ENCODE peak calls at places on chromosomes 4 and X, in ten cellular contexts. One of them, this sample, is unnamed.

GRCh38 chrX:22742174-22742573 is 257.6 kb upstream of the DDX53 start:
- DNase-seq in heart right ventricle: no peak
- DNase-seq in left ventricle myocardium inferior: no peak
- DNase-seq in trophoblast cell: no peak
- DNase-seq in mucosa of descending colon: no peak
- DNase-seq in mesendoderm: no peak
- DNase-seq in neural progenitor cell: no peak
- DNase-seq in fibroblast of lung: peak; percentile 69
- DNase-seq in breast epithelium: no peak
- DNase-seq in stomach: no peak
- DNase-seq in this sample: no peak

GRCh38 chr4:153045111-153045982 is 109.2 kb downstream of the FHDC1 start:
- DNase-seq in heart right ventricle: no peak
- DNase-seq in left ventricle myocardium inferior: no peak
- DNase-seq in trophoblast cell: no peak
- DNase-seq in mucosa of descending colon: no peak
- DNase-seq in mesendoderm: no peak
- DNase-seq in neural progenitor cell: no peak
- DNase-seq in fibroblast of lung: peak; percentile 42
- DNase-seq in breast epithelium: no peak
- DNase-seq in stomach: no peak
- DNase-seq in this sample: no peak

GRCh38 chrX:69128573-69128972 is 36.7 kb downstream of the PJA1 start:
- DNase-seq in heart right ventricle: peak; percentile 9
- DNase-seq in left ventricle myocardium inferior: no peak
- DNase-seq in trophoblast cell: no peak
- DNase-seq in mucosa of descending colon: no peak
- DNase-seq in mesendoderm: peak; percentile 38
- DNase-seq in neural progenitor cell: peak; percentile 60
- DNase-seq in fibroblast of lung: peak; percentile 40
- DNase-seq in breast epithelium: no peak
- DNase-seq in stomach: peak; percentile 30
- DNase-seq in this sample: no peak

GRCh38 chrX:17596051-17596450 is 141.2 kb upstream of the SCML1 start:
- DNase-seq in heart right ventricle: no peak
- DNase-seq in left ventricle myocardium inferior: no peak
- DNase-seq in trophoblast cell: no peak
- DNase-seq in mucosa of descending colon: no peak
- DNase-seq in mesendoderm: no peak
- DNase-seq in neural progenitor cell: no peak
- DNase-seq in fibroblast of lung: peak; percentile 56
- DNase-seq in breast epithelium: no peak
- DNase-seq in stomach: no peak
- DNase-seq in this sample: no peak

GRCh38 chrX:115494133-115494532 is 66.8 kb upstream of the PLS3 start:
- DNase-seq in heart right ventricle: no peak
- DNase-seq in left ventricle myocardium inferior: no peak
- DNase-seq in trophoblast cell: no peak
- DNase-seq in mucosa of descending colon: no peak
- DNase-seq in mesendoderm: no peak
- DNase-seq in neural progenitor cell: peak; percentile 62
- DNase-seq in fibroblast of lung: no peak
- DNase-seq in breast epithelium: no peak
- DNase-seq in stomach: no peak
- DNase-seq in this sample: no peak

GRCh38 chrX:19382500-19383145 is 38.9 kb downstream of the PDHA1 start:
- DNase-seq in heart right ventricle: peak; percentile 23
- DNase-seq in left ventricle myocardium inferior: peak; percentile 34
- DNase-seq in trophoblast cell: peak; percentile 49
- DNase-seq in mucosa of descending colon: peak; percentile 74
- DNase-seq in mesendoderm: peak; percentile 63
- DNase-seq in neural progenitor cell: peak; percentile 74
- DNase-seq in fibroblast of lung: peak; percentile 8
- DNase-seq in breast epithelium: no peak
- DNase-seq in stomach: peak; percentile 56
- DNase-seq in this sample: peak; percentile 7

GRCh38 chr4:40227284-40227683 is 30.5 kb downstream of the RHOH start:
- DNase-seq in heart right ventricle: no peak
- DNase-seq in left ventricle myocardium inferior: no peak
- DNase-seq in trophoblast cell: no peak
- DNase-seq in mucosa of descending colon: no peak
- DNase-seq in mesendoderm: peak; percentile 16
- DNase-seq in neural progenitor cell: no peak
- DNase-seq in fibroblast of lung: no peak
- DNase-seq in breast epithelium: no peak
- DNase-seq in stomach: no peak
- DNase-seq in this sample: peak; percentile 69

GRCh38 chr4:69748176-69748575 is 12.2 kb downstream of the SULT1B1 start:
- DNase-seq in heart right ventricle: no peak
- DNase-seq in left ventricle myocardium inferior: no peak
- DNase-seq in trophoblast cell: no peak
- DNase-seq in mucosa of descending colon: no peak
- DNase-seq in mesendoderm: no peak
- DNase-seq in neural progenitor cell: no peak
- DNase-seq in fibroblast of lung: peak; percentile 34
- DNase-seq in breast epithelium: no peak
- DNase-seq in stomach: no peak
- DNase-seq in this sample: no peak

GRCh38 chr4:138696771-138697170 is 318.8 kb upstream of the NOCT start:
- DNase-seq in heart right ventricle: no peak
- DNase-seq in left ventricle myocardium inferior: no peak
- DNase-seq in trophoblast cell: no peak
- DNase-seq in mucosa of descending colon: no peak
- DNase-seq in mesendoderm: peak; percentile 34
- DNase-seq in neural progenitor cell: no peak
- DNase-seq in fibroblast of lung: peak; percentile 25
- DNase-seq in breast epithelium: no peak
- DNase-seq in stomach: no peak
- DNase-seq in this sample: no peak

GRCh38 chrX:53438832-53439230 is 4.7 kb upstream of the HSD17B10 start:
- DNase-seq in heart right ventricle: no peak
- DNase-seq in left ventricle myocardium inferior: no peak
- DNase-seq in trophoblast cell: no peak
- DNase-seq in mucosa of descending colon: no peak
- DNase-seq in mesendoderm: no peak
- DNase-seq in neural progenitor cell: no peak
- DNase-seq in fibroblast of lung: no peak
- DNase-seq in breast epithelium: no peak
- DNase-seq in stomach: no peak
- DNase-seq in this sample: no peak

GRCh38 chrX:51395807-51396728 is 63.4 kb downstream of the NUDT10 start:
- DNase-seq in heart right ventricle: peak; percentile 3
- DNase-seq in left ventricle myocardium inferior: no peak
- DNase-seq in trophoblast cell: peak; percentile 3
- DNase-seq in mucosa of descending colon: peak; percentile 1
- DNase-seq in mesendoderm: peak; percentile 52
- DNase-seq in neural progenitor cell: no peak
- DNase-seq in fibroblast of lung: peak; percentile 6
- DNase-seq in breast epithelium: no peak
- DNase-seq in stomach: no peak
- DNase-seq in this sample: peak; percentile 75

GRCh38 chr4:22485751-22486150 is 30.1 kb downstream of the ADGRA3 start:
- DNase-seq in heart right ventricle: no peak
- DNase-seq in left ventricle myocardium inferior: no peak
- DNase-seq in trophoblast cell: no peak
- DNase-seq in mucosa of descending colon: no peak
- DNase-seq in mesendoderm: no peak
- DNase-seq in neural progenitor cell: no peak
- DNase-seq in fibroblast of lung: peak; percentile 90
- DNase-seq in breast epithelium: no peak
- DNase-seq in stomach: no peak
- DNase-seq in this sample: no peak

GRCh38 chrX:107845625-107846024 is 20.0 kb downstream of the MID2 start:
- DNase-seq in heart right ventricle: peak; percentile 15
- DNase-seq in left ventricle myocardium inferior: no peak
- DNase-seq in trophoblast cell: no peak
- DNase-seq in mucosa of descending colon: no peak
- DNase-seq in mesendoderm: peak; percentile 13
- DNase-seq in neural progenitor cell: no peak
- DNase-seq in fibroblast of lung: no peak
- DNase-seq in breast epithelium: no peak
- DNase-seq in stomach: no peak
- DNase-seq in this sample: no peak

GRCh38 chr4:38111024-38111423 is 150.8 kb downstream of the PTTG2 start:
- DNase-seq in heart right ventricle: no peak
- DNase-seq in left ventricle myocardium inferior: no peak
- DNase-seq in trophoblast cell: no peak
- DNase-seq in mucosa of descending colon: no peak
- DNase-seq in mesendoderm: no peak
- DNase-seq in neural progenitor cell: no peak
- DNase-seq in fibroblast of lung: no peak
- DNase-seq in breast epithelium: no peak
- DNase-seq in stomach: no peak
- DNase-seq in this sample: no peak

GRCh38 chr4:38109896-38110295 is 149.7 kb downstream of the PTTG2 start:
- DNase-seq in heart right ventricle: no peak
- DNase-seq in left ventricle myocardium inferior: no peak
- DNase-seq in trophoblast cell: no peak
- DNase-seq in mucosa of descending colon: peak; percentile 52
- DNase-seq in mesendoderm: no peak
- DNase-seq in neural progenitor cell: peak; percentile 84
- DNase-seq in fibroblast of lung: no peak
- DNase-seq in breast epithelium: no peak
- DNase-seq in stomach: peak; percentile 57
- DNase-seq in this sample: no peak

GRCh38 chr4:38113136-38113535 is 152.9 kb downstream of the PTTG2 start:
- DNase-seq in heart right ventricle: no peak
- DNase-seq in left ventricle myocardium inferior: no peak
- DNase-seq in trophoblast cell: no peak
- DNase-seq in mucosa of descending colon: no peak
- DNase-seq in mesendoderm: no peak
- DNase-seq in neural progenitor cell: peak; percentile 15
- DNase-seq in fibroblast of lung: no peak
- DNase-seq in breast epithelium: no peak
- DNase-seq in stomach: no peak
- DNase-seq in this sample: no peak

GRCh38 chr4:38113551-38113950 is 153.4 kb downstream of the PTTG2 start:
- DNase-seq in heart right ventricle: no peak
- DNase-seq in left ventricle myocardium inferior: no peak
- DNase-seq in trophoblast cell: no peak
- DNase-seq in mucosa of descending colon: no peak
- DNase-seq in mesendoderm: no peak
- DNase-seq in neural progenitor cell: no peak
- DNase-seq in fibroblast of lung: no peak
- DNase-seq in breast epithelium: no peak
- DNase-seq in stomach: no peak
- DNase-seq in this sample: no peak

GRCh38 chr4:38111717-38112116 is 151.5 kb downstream of the PTTG2 start:
- DNase-seq in heart right ventricle: no peak
- DNase-seq in left ventricle myocardium inferior: no peak
- DNase-seq in trophoblast cell: no peak
- DNase-seq in mucosa of descending colon: no peak
- DNase-seq in mesendoderm: no peak
- DNase-seq in neural progenitor cell: no peak
- DNase-seq in fibroblast of lung: no peak
- DNase-seq in breast epithelium: no peak
- DNase-seq in stomach: no peak
- DNase-seq in this sample: no peak
- H3K36me3 ChIP-seq in heart right ventricle: peaks cover 8% of the 10 kb centered on the region
- H3K36me3 ChIP-seq in left ventricle myocardium inferior: peaks cover 26% of the 10 kb centered on the region
- H3K36me3 ChIP-seq in trophoblast cell: peaks cover 34% of the 10 kb centered on the region
- H3K36me3 ChIP-seq in mucosa of descending colon: no peaks in the 10 kb centered on the region
- H3K36me3 ChIP-seq in mesendoderm: no peaks in the 10 kb centered on the region
- H3K36me3 ChIP-seq in neural progenitor cell: no peaks in the 10 kb centered on the region
- H3K36me3 ChIP-seq in fibroblast of lung: no peaks in the 10 kb centered on the region
- H3K36me3 ChIP-seq in breast epithelium: no peaks in the 10 kb centered on the region
- H3K36me3 ChIP-seq in stomach: peaks cover 18% of the 10 kb centered on the region
- H3K36me3 ChIP-seq in this sample: no peaks in the 10 kb centered on the region

DNA sequence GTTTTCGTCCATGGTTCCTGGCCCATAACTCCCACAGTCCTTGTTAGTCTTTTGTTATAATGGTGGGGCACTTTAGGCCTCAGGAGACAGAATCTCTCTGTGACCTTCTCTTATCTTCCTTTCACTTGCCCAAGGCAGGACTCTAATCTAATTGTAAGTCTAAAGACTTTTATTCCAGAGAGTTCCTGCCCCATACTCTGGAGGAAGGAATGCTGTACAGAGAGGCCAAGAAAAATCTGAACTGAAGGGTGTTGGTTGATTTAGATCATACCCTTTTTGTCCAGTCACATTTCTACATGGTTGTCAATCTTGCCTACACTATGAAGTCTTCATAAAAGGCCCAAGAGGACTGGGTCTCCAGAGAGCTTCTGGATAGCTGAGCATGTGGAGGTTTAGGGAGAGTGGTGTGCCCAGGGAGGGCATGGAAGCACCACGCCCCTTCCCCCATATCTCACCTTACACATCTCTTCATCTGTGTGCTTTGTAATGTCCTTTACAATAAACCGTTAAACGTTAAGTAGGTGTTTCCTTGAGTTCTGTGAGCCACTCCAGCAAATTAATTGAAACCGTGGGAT is 84.5 kb downstream of the AFF1 start:
- DNase-seq in heart right ventricle: no peak
- DNase-seq in left ventricle myocardium inferior: no peak
- DNase-seq in trophoblast cell: no peak
- DNase-seq in mucosa of descending colon: no peak
- DNase-seq in mesendoderm: no peak
- DNase-seq in neural progenitor cell: no peak
- DNase-seq in fibroblast of lung: no peak
- DNase-seq in breast epithelium: no peak
- DNase-seq in stomach: no peak
- DNase-seq in this sample: no peak
- H3K4me3 ChIP-seq in heart right ventricle: no peak overlapping the region
- H3K4me3 ChIP-seq in left ventricle myocardium inferior: no peak overlapping the region
- H3K4me3 ChIP-seq in trophoblast cell: no peak overlapping the region
- H3K4me3 ChIP-seq in mucosa of descending colon: no peak overlapping the region
- H3K4me3 ChIP-seq in mesendoderm: no peak overlapping the region
- H3K4me3 ChIP-seq in neural progenitor cell: no peak overlapping the region
- H3K4me3 ChIP-seq in fibroblast of lung: no peak overlapping the region
- H3K4me3 ChIP-seq in breast epithelium: no peak overlapping the region
- H3K4me3 ChIP-seq in stomach: no peak overlapping the region
- H3K4me3 ChIP-seq in this sample: peak overlapping the region; percentile 12

DNA sequence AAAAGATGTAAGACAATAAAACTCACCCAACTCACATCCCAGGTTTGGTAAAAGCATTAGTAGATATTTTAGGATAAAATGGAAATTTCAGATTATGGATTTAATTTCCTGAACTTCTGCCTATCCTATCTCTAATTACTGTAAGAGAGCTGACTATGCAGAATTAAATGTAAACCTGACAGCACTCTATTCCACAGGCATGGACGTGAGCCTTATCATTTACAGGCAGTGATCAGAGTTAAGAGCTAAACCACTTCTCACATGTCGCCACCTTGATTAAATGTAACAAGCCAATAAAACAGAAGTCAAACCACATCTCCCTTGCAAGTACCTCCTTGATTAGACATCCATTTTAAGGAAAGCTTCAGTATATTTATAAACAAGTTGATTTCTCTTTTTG is 97.5 kb upstream of the CBR4 start:
- DNase-seq in heart right ventricle: no peak
- DNase-seq in left ventricle myocardium inferior: no peak
- DNase-seq in trophoblast cell: no peak
- DNase-seq in mucosa of descending colon: no peak
- DNase-seq in mesendoderm: no peak
- DNase-seq in neural progenitor cell: no peak
- DNase-seq in fibroblast of lung: no peak
- DNase-seq in breast epithelium: no peak
- DNase-seq in stomach: no peak
- DNase-seq in this sample: no peak
- H3K36me3 ChIP-seq in heart right ventricle: peaks cover 21% of the 10 kb centered on the region
- H3K36me3 ChIP-seq in left ventricle myocardium inferior: peaks cover 53% of the 10 kb centered on the region
- H3K36me3 ChIP-seq in trophoblast cell: peaks cover 22% of the 10 kb centered on the region
- H3K36me3 ChIP-seq in mucosa of descending colon: peaks cover 6% of the 10 kb centered on the region
- H3K36me3 ChIP-seq in mesendoderm: no peaks in the 10 kb centered on the region
- H3K36me3 ChIP-seq in neural progenitor cell: peaks cover 15% of the 10 kb centered on the region
- H3K36me3 ChIP-seq in fibroblast of lung: peaks cover 5% of the 10 kb centered on the region
- H3K36me3 ChIP-seq in breast epithelium: peaks cover 4% of the 10 kb centered on the region
- H3K36me3 ChIP-seq in stomach: peaks cover 81% of the 10 kb centered on the region
- H3K36me3 ChIP-seq in this sample: no peaks in the 10 kb centered on the region

GRCh38 chrX:100635040-100635439 is 1.6 kb downstream of the TSPAN6 start:
- DNase-seq in heart right ventricle: no peak
- DNase-seq in left ventricle myocardium inferior: no peak
- DNase-seq in trophoblast cell: no peak
- DNase-seq in mucosa of descending colon: no peak
- DNase-seq in mesendoderm: no peak
- DNase-seq in neural progenitor cell: no peak
- DNase-seq in fibroblast of lung: no peak
- DNase-seq in breast epithelium: no peak
- DNase-seq in stomach: no peak
- DNase-seq in this sample: no peak
- H3K4me3 ChIP-seq in heart right ventricle: no peak overlapping the region
- H3K4me3 ChIP-seq in left ventricle myocardium inferior: no peak overlapping the region
- H3K4me3 ChIP-seq in trophoblast cell: no peak overlapping the region
- H3K4me3 ChIP-seq in mucosa of descending colon: no peak overlapping the region
- H3K4me3 ChIP-seq in mesendoderm: no peak overlapping the region
- H3K4me3 ChIP-seq in neural progenitor cell: peak overlapping the region; percentile 73
- H3K4me3 ChIP-seq in fibroblast of lung: peak overlapping the region; percentile 79
- H3K4me3 ChIP-seq in breast epithelium: peak overlapping the region; percentile 73
- H3K4me3 ChIP-seq in stomach: no peak overlapping the region
- H3K4me3 ChIP-seq in this sample: no peak overlapping the region

This sample was measured in CD8-positive, alpha-beta memory T cell.